ENCODE peak calls at places on chromosomes 16 and 17, in six cellular contexts. One of them, this sample, is unnamed.
A peak's percentile ranks its signal among the peaks of the same experiment; 100 is the strongest.

GRCh38 chr17:28466521-28467048 is 6.9 kb upstream of the SLC13A2 start:
- DNase-seq in left ventricle myocardium inferior: no peak
- DNase-seq in CD14-positive monocyte: no peak
- DNase-seq in M059J: no peak
- DNase-seq in activated T-cell treated with anti-CD3 and anti-CD28 coated beads, Interleukin-2, amount 50 U/mL, for 24 hours: no peak
- DNase-seq in activated CD4-positive, alpha-beta T cell treated with anti-CD3 and anti-CD28 coated beads, Interleukin-2, amount 10 ng/mL, durations not matched to agents 7 days and 5 days: no peak
- DNase-seq in this sample: no peak

GRCh38 chr17:38509772-38510423 is 81.6 kb downstream of the ARHGAP23 start:
- DNase-seq in left ventricle myocardium inferior: no peak
- DNase-seq in CD14-positive monocyte: no peak
- DNase-seq in M059J: no peak
- DNase-seq in activated T-cell treated with anti-CD3 and anti-CD28 coated beads, Interleukin-2, amount 50 U/mL, for 24 hours: no peak
- DNase-seq in activated CD4-positive, alpha-beta T cell treated with anti-CD3 and anti-CD28 coated beads, Interleukin-2, amount 10 ng/mL, durations not matched to agents 7 days and 5 days: no peak
- DNase-seq in this sample: no peak

GRCh38 chr17:3923466-3924190 is 7.4 kb upstream of the P2RX1 start:
- DNase-seq in left ventricle myocardium inferior: no peak
- DNase-seq in CD14-positive monocyte: no peak
- DNase-seq in M059J: no peak
- DNase-seq in activated T-cell treated with anti-CD3 and anti-CD28 coated beads, Interleukin-2, amount 50 U/mL, for 24 hours: no peak
- DNase-seq in activated CD4-positive, alpha-beta T cell treated with anti-CD3 and anti-CD28 coated beads, Interleukin-2, amount 10 ng/mL, durations not matched to agents 7 days and 5 days: no peak
- DNase-seq in this sample: no peak

GRCh38 chr16:27820646-27821345 is 242.7 kb downstream of the GSG1L start:
- DNase-seq in left ventricle myocardium inferior: no peak
- DNase-seq in CD14-positive monocyte: peak; percentile 7
- DNase-seq in M059J: no peak
- DNase-seq in activated T-cell treated with anti-CD3 and anti-CD28 coated beads, Interleukin-2, amount 50 U/mL, for 24 hours: no peak
- DNase-seq in activated CD4-positive, alpha-beta T cell treated with anti-CD3 and anti-CD28 coated beads, Interleukin-2, amount 10 ng/mL, durations not matched to agents 7 days and 5 days: no peak
- DNase-seq in this sample: no peak

GRCh38 chr16:5378531-5378930 is 280.9 kb upstream of the EEF2KMT start:
- DNase-seq in left ventricle myocardium inferior: no peak
- DNase-seq in CD14-positive monocyte: no peak
- DNase-seq in M059J: no peak
- DNase-seq in activated T-cell treated with anti-CD3 and anti-CD28 coated beads, Interleukin-2, amount 50 U/mL, for 24 hours: no peak
- DNase-seq in activated CD4-positive, alpha-beta T cell treated with anti-CD3 and anti-CD28 coated beads, Interleukin-2, amount 10 ng/mL, durations not matched to agents 7 days and 5 days: no peak
- DNase-seq in this sample: no peak

GRCh38 chr17:28940675-28941074 is 10.6 kb downstream of the PHF12 start:
- DNase-seq in left ventricle myocardium inferior: peak; percentile 42
- DNase-seq in CD14-positive monocyte: no peak
- DNase-seq in M059J: no peak
- DNase-seq in activated T-cell treated with anti-CD3 and anti-CD28 coated beads, Interleukin-2, amount 50 U/mL, for 24 hours: no peak
- DNase-seq in activated CD4-positive, alpha-beta T cell treated with anti-CD3 and anti-CD28 coated beads, Interleukin-2, amount 10 ng/mL, durations not matched to agents 7 days and 5 days: no peak
- DNase-seq in this sample: no peak

GRCh38 chr17:65916425-65916824 is 275.5 kb downstream of the CEP112 start:
- DNase-seq in left ventricle myocardium inferior: no peak
- DNase-seq in CD14-positive monocyte: no peak
- DNase-seq in M059J: no peak
- DNase-seq in activated T-cell treated with anti-CD3 and anti-CD28 coated beads, Interleukin-2, amount 50 U/mL, for 24 hours: no peak
- DNase-seq in activated CD4-positive, alpha-beta T cell treated with anti-CD3 and anti-CD28 coated beads, Interleukin-2, amount 10 ng/mL, durations not matched to agents 7 days and 5 days: no peak
- DNase-seq in this sample: no peak

GRCh38 chr17:72378414-72379395 is 257.9 kb downstream of the SOX9 start:
- DNase-seq in left ventricle myocardium inferior: no peak
- DNase-seq in CD14-positive monocyte: no peak
- DNase-seq in M059J: no peak
- DNase-seq in activated T-cell treated with anti-CD3 and anti-CD28 coated beads, Interleukin-2, amount 50 U/mL, for 24 hours: no peak
- DNase-seq in activated CD4-positive, alpha-beta T cell treated with anti-CD3 and anti-CD28 coated beads, Interleukin-2, amount 10 ng/mL, durations not matched to agents 7 days and 5 days: no peak
- DNase-seq in this sample: no peak

GRCh38 chr16:89119161-89119621 is 25.5 kb downstream of the ACSF3 start:
- DNase-seq in left ventricle myocardium inferior: peak; percentile 11
- DNase-seq in CD14-positive monocyte: peak; percentile 32
- DNase-seq in M059J: no peak
- DNase-seq in activated T-cell treated with anti-CD3 and anti-CD28 coated beads, Interleukin-2, amount 50 U/mL, for 24 hours: no peak
- DNase-seq in activated CD4-positive, alpha-beta T cell treated with anti-CD3 and anti-CD28 coated beads, Interleukin-2, amount 10 ng/mL, durations not matched to agents 7 days and 5 days: no peak
- DNase-seq in this sample: no peak

GRCh38 chr16:1432388-1433262 is 1.7 kb downstream of the PERCC1 start:
- DNase-seq in left ventricle myocardium inferior: no peak
- DNase-seq in CD14-positive monocyte: no peak
- DNase-seq in M059J: no peak
- DNase-seq in activated T-cell treated with anti-CD3 and anti-CD28 coated beads, Interleukin-2, amount 50 U/mL, for 24 hours: peak; percentile 51
- DNase-seq in activated CD4-positive, alpha-beta T cell treated with anti-CD3 and anti-CD28 coated beads, Interleukin-2, amount 10 ng/mL, durations not matched to agents 7 days and 5 days: no peak
- DNase-seq in this sample: no peak

GRCh38 chr16:83603981-83604570 is 203.7 kb upstream of the HSBP1 start:
- DNase-seq in left ventricle myocardium inferior: no peak
- DNase-seq in CD14-positive monocyte: no peak
- DNase-seq in M059J: no peak
- DNase-seq in activated T-cell treated with anti-CD3 and anti-CD28 coated beads, Interleukin-2, amount 50 U/mL, for 24 hours: no peak
- DNase-seq in activated CD4-positive, alpha-beta T cell treated with anti-CD3 and anti-CD28 coated beads, Interleukin-2, amount 10 ng/mL, durations not matched to agents 7 days and 5 days: no peak
- DNase-seq in this sample: peak; percentile 21

GRCh38 chr16:48153689-48154265 is 2.0 kb downstream of the ABCC12 start:
- DNase-seq in left ventricle myocardium inferior: no peak
- DNase-seq in CD14-positive monocyte: no peak
- DNase-seq in M059J: peak; percentile 45
- DNase-seq in activated T-cell treated with anti-CD3 and anti-CD28 coated beads, Interleukin-2, amount 50 U/mL, for 24 hours: no peak
- DNase-seq in activated CD4-positive, alpha-beta T cell treated with anti-CD3 and anti-CD28 coated beads, Interleukin-2, amount 10 ng/mL, durations not matched to agents 7 days and 5 days: no peak
- DNase-seq in this sample: no peak

GRCh38 chr16:85728879-85729278 is 22.0 kb downstream of the C16orf74 start:
- DNase-seq in left ventricle myocardium inferior: no peak
- DNase-seq in CD14-positive monocyte: no peak
- DNase-seq in M059J: no peak
- DNase-seq in activated T-cell treated with anti-CD3 and anti-CD28 coated beads, Interleukin-2, amount 50 U/mL, for 24 hours: no peak
- DNase-seq in activated CD4-positive, alpha-beta T cell treated with anti-CD3 and anti-CD28 coated beads, Interleukin-2, amount 10 ng/mL, durations not matched to agents 7 days and 5 days: no peak
- DNase-seq in this sample: no peak

GRCh38 chr17:77995146-77995852 is 36.8 kb downstream of the TNRC6C start:
- DNase-seq in left ventricle myocardium inferior: peak; percentile 72
- DNase-seq in CD14-positive monocyte: no peak
- DNase-seq in M059J: no peak
- DNase-seq in activated T-cell treated with anti-CD3 and anti-CD28 coated beads, Interleukin-2, amount 50 U/mL, for 24 hours: no peak
- DNase-seq in activated CD4-positive, alpha-beta T cell treated with anti-CD3 and anti-CD28 coated beads, Interleukin-2, amount 10 ng/mL, durations not matched to agents 7 days and 5 days: no peak
- DNase-seq in this sample: no peak

GRCh38 chr16:50265260-50265659 is 1.1 kb upstream of the ADCY7 start:
- DNase-seq in left ventricle myocardium inferior: no peak
- DNase-seq in CD14-positive monocyte: no peak
- DNase-seq in M059J: peak; percentile 38
- DNase-seq in activated T-cell treated with anti-CD3 and anti-CD28 coated beads, Interleukin-2, amount 50 U/mL, for 24 hours: peak; percentile 64
- DNase-seq in activated CD4-positive, alpha-beta T cell treated with anti-CD3 and anti-CD28 coated beads, Interleukin-2, amount 10 ng/mL, durations not matched to agents 7 days and 5 days: peak; percentile 54
- DNase-seq in this sample: no peak

GRCh38 chr16:10308305-10309193 is 77.3 kb upstream of the ATF7IP2 start:
- DNase-seq in left ventricle myocardium inferior: no peak
- DNase-seq in CD14-positive monocyte: no peak
- DNase-seq in M059J: peak; percentile 38
- DNase-seq in activated T-cell treated with anti-CD3 and anti-CD28 coated beads, Interleukin-2, amount 50 U/mL, for 24 hours: no peak
- DNase-seq in activated CD4-positive, alpha-beta T cell treated with anti-CD3 and anti-CD28 coated beads, Interleukin-2, amount 10 ng/mL, durations not matched to agents 7 days and 5 days: no peak
- DNase-seq in this sample: no peak

GRCh38 chr16:19578378-19578851 is 22.9 kb downstream of the VPS35L start:
- DNase-seq in left ventricle myocardium inferior: no peak
- DNase-seq in CD14-positive monocyte: no peak
- DNase-seq in M059J: no peak
- DNase-seq in activated T-cell treated with anti-CD3 and anti-CD28 coated beads, Interleukin-2, amount 50 U/mL, for 24 hours: no peak
- DNase-seq in activated CD4-positive, alpha-beta T cell treated with anti-CD3 and anti-CD28 coated beads, Interleukin-2, amount 10 ng/mL, durations not matched to agents 7 days and 5 days: no peak
- DNase-seq in this sample: no peak

GRCh38 chr16:77591347-77591746 is 131.0 kb upstream of the NUDT7 start:
- DNase-seq in left ventricle myocardium inferior: no peak
- DNase-seq in CD14-positive monocyte: no peak
- DNase-seq in M059J: no peak
- DNase-seq in activated T-cell treated with anti-CD3 and anti-CD28 coated beads, Interleukin-2, amount 50 U/mL, for 24 hours: no peak
- DNase-seq in activated CD4-positive, alpha-beta T cell treated with anti-CD3 and anti-CD28 coated beads, Interleukin-2, amount 10 ng/mL, durations not matched to agents 7 days and 5 days: no peak
- DNase-seq in this sample: no peak

GRCh38 chr17:45388604-45389325 is 43.9 kb downstream of the ARHGAP27 start:
- DNase-seq in left ventricle myocardium inferior: no peak
- DNase-seq in CD14-positive monocyte: no peak
- DNase-seq in M059J: peak; percentile 23
- DNase-seq in activated T-cell treated with anti-CD3 and anti-CD28 coated beads, Interleukin-2, amount 50 U/mL, for 24 hours: no peak
- DNase-seq in activated CD4-positive, alpha-beta T cell treated with anti-CD3 and anti-CD28 coated beads, Interleukin-2, amount 10 ng/mL, durations not matched to agents 7 days and 5 days: no peak
- DNase-seq in this sample: no peak

GRCh38 chr16:67394271-67395104 is 1.2 kb upstream of the TPPP3 start:
- DNase-seq in left ventricle myocardium inferior: no peak
- DNase-seq in CD14-positive monocyte: peak; percentile 71
- DNase-seq in M059J: no peak
- DNase-seq in activated T-cell treated with anti-CD3 and anti-CD28 coated beads, Interleukin-2, amount 50 U/mL, for 24 hours: no peak
- DNase-seq in activated CD4-positive, alpha-beta T cell treated with anti-CD3 and anti-CD28 coated beads, Interleukin-2, amount 10 ng/mL, durations not matched to agents 7 days and 5 days: no peak
- DNase-seq in this sample: no peak

GRCh38 chr17:68057531-68057952 is 22.0 kb downstream of the KPNA2 start:
- DNase-seq in left ventricle myocardium inferior: no peak
- DNase-seq in CD14-positive monocyte: no peak
- DNase-seq in M059J: no peak
- DNase-seq in activated T-cell treated with anti-CD3 and anti-CD28 coated beads, Interleukin-2, amount 50 U/mL, for 24 hours: peak; percentile 50
- DNase-seq in activated CD4-positive, alpha-beta T cell treated with anti-CD3 and anti-CD28 coated beads, Interleukin-2, amount 10 ng/mL, durations not matched to agents 7 days and 5 days: peak; percentile 59
- DNase-seq in this sample: no peak

GRCh38 chr17:19753049-19753444 is 4.9 kb upstream of the ALDH3A1 start:
- DNase-seq in left ventricle myocardium inferior: peak; percentile 55
- DNase-seq in CD14-positive monocyte: peak; percentile 88
- DNase-seq in M059J: peak; percentile 91
- DNase-seq in activated T-cell treated with anti-CD3 and anti-CD28 coated beads, Interleukin-2, amount 50 U/mL, for 24 hours: no peak
- DNase-seq in activated CD4-positive, alpha-beta T cell treated with anti-CD3 and anti-CD28 coated beads, Interleukin-2, amount 10 ng/mL, durations not matched to agents 7 days and 5 days: no peak
- DNase-seq in this sample: peak; percentile 57

GRCh38 chr16:80837421-80838263 is 33.2 kb upstream of the CDYL2 start:
- DNase-seq in left ventricle myocardium inferior: no peak
- DNase-seq in CD14-positive monocyte: no peak
- DNase-seq in M059J: peak; percentile 68
- DNase-seq in activated T-cell treated with anti-CD3 and anti-CD28 coated beads, Interleukin-2, amount 50 U/mL, for 24 hours: no peak
- DNase-seq in activated CD4-positive, alpha-beta T cell treated with anti-CD3 and anti-CD28 coated beads, Interleukin-2, amount 10 ng/mL, durations not matched to agents 7 days and 5 days: no peak
- DNase-seq in this sample: no peak

GRCh38 chr17:4901648-4902344 is 1.1 kb downstream of the CHRNE start:
- DNase-seq in left ventricle myocardium inferior: peak; percentile 61
- DNase-seq in CD14-positive monocyte: peak; percentile 91
- DNase-seq in M059J: no peak
- DNase-seq in activated T-cell treated with anti-CD3 and anti-CD28 coated beads, Interleukin-2, amount 50 U/mL, for 24 hours: no peak
- DNase-seq in activated CD4-positive, alpha-beta T cell treated with anti-CD3 and anti-CD28 coated beads, Interleukin-2, amount 10 ng/mL, durations not matched to agents 7 days and 5 days: no peak
- DNase-seq in this sample: no peak

GRCh38 chr16:66205287-66206167 is 161.0 kb upstream of the CDH5 start:
- DNase-seq in left ventricle myocardium inferior: no peak
- DNase-seq in CD14-positive monocyte: no peak
- DNase-seq in M059J: peak; percentile 22
- DNase-seq in activated T-cell treated with anti-CD3 and anti-CD28 coated beads, Interleukin-2, amount 50 U/mL, for 24 hours: no peak
- DNase-seq in activated CD4-positive, alpha-beta T cell treated with anti-CD3 and anti-CD28 coated beads, Interleukin-2, amount 10 ng/mL, durations not matched to agents 7 days and 5 days: no peak
- DNase-seq in this sample: no peak

GRCh38 chr16:71883849-71884638 is at the start of gene ZNF821:
- DNase-seq in left ventricle myocardium inferior: peak; percentile 82
- DNase-seq in CD14-positive monocyte: peak; percentile 61
- DNase-seq in M059J: peak; percentile 66
- DNase-seq in activated T-cell treated with anti-CD3 and anti-CD28 coated beads, Interleukin-2, amount 50 U/mL, for 24 hours: peak; percentile 81
- DNase-seq in activated CD4-positive, alpha-beta T cell treated with anti-CD3 and anti-CD28 coated beads, Interleukin-2, amount 10 ng/mL, durations not matched to agents 7 days and 5 days: peak; percentile 69
- DNase-seq in this sample: no peak

GRCh38 chr17:77002103-77003045 is 134.2 kb downstream of the MGAT5B start:
- DNase-seq in left ventricle myocardium inferior: no peak
- DNase-seq in CD14-positive monocyte: no peak
- DNase-seq in M059J: peak; percentile 97
- DNase-seq in activated T-cell treated with anti-CD3 and anti-CD28 coated beads, Interleukin-2, amount 50 U/mL, for 24 hours: no peak
- DNase-seq in activated CD4-positive, alpha-beta T cell treated with anti-CD3 and anti-CD28 coated beads, Interleukin-2, amount 10 ng/mL, durations not matched to agents 7 days and 5 days: no peak
- DNase-seq in this sample: no peak

GRCh38 chr16:84368327-84368996 is at the start of gene ATP2C2:
- DNase-seq in left ventricle myocardium inferior: no peak
- DNase-seq in CD14-positive monocyte: no peak
- DNase-seq in M059J: no peak
- DNase-seq in activated T-cell treated with anti-CD3 and anti-CD28 coated beads, Interleukin-2, amount 50 U/mL, for 24 hours: no peak
- DNase-seq in activated CD4-positive, alpha-beta T cell treated with anti-CD3 and anti-CD28 coated beads, Interleukin-2, amount 10 ng/mL, durations not matched to agents 7 days and 5 days: no peak
- DNase-seq in this sample: no peak

GRCh38 chr17:63531022-63531965 is 8.1 kb downstream of the KCNH6 start:
- DNase-seq in left ventricle myocardium inferior: no peak
- DNase-seq in CD14-positive monocyte: no peak
- DNase-seq in M059J: peak; percentile 35
- DNase-seq in activated T-cell treated with anti-CD3 and anti-CD28 coated beads, Interleukin-2, amount 50 U/mL, for 24 hours: no peak
- DNase-seq in activated CD4-positive, alpha-beta T cell treated with anti-CD3 and anti-CD28 coated beads, Interleukin-2, amount 10 ng/mL, durations not matched to agents 7 days and 5 days: no peak
- DNase-seq in this sample: peak; percentile 39

GRCh38 chr17:511833-512251 is 159.2 kb upstream of the RPH3AL start:
- DNase-seq in left ventricle myocardium inferior: no peak
- DNase-seq in CD14-positive monocyte: no peak
- DNase-seq in M059J: peak; percentile 57
- DNase-seq in activated T-cell treated with anti-CD3 and anti-CD28 coated beads, Interleukin-2, amount 50 U/mL, for 24 hours: no peak
- DNase-seq in activated CD4-positive, alpha-beta T cell treated with anti-CD3 and anti-CD28 coated beads, Interleukin-2, amount 10 ng/mL, durations not matched to agents 7 days and 5 days: no peak
- DNase-seq in this sample: no peak

GRCh38 chr17:63189082-63189481 is 223.0 kb downstream of the TANC2 start:
- DNase-seq in left ventricle myocardium inferior: no peak
- DNase-seq in CD14-positive monocyte: no peak
- DNase-seq in M059J: peak; percentile 74
- DNase-seq in activated T-cell treated with anti-CD3 and anti-CD28 coated beads, Interleukin-2, amount 50 U/mL, for 24 hours: no peak
- DNase-seq in activated CD4-positive, alpha-beta T cell treated with anti-CD3 and anti-CD28 coated beads, Interleukin-2, amount 10 ng/mL, durations not matched to agents 7 days and 5 days: no peak
- DNase-seq in this sample: no peak